ENCODE peak calls at places on chromosomes 12 and 14, in six cellular contexts. O is bronchial epithelial cell, S is renal cortical epithelial cell, B is LoVo, U is astrocyte of the spinal cord, C is fibroblast of pulmonary artery. L is an unnamed sample.

GRCh38 chr14:91405724-91406435 is 11.7 kb downstream of the CCDC88C start:
- DNase-seq in S (no peak), C (no peak), O (no peak), B (no peak), U (no peak), L (no peak)

GRCh38 chr12:120006248-120006975 is 17.4 kb downstream of the BICDL1 start:
- DNase-seq in S (peak; percentile 29), O (peak; percentile 29), B (no peak), U (no peak), C (no peak), L (no peak)

GRCh38 chr12:3630621-3631271 is 122.2 kb downstream of the CRACR2A start:
- DNase-seq in S (no peak), O (no peak), B (no peak), C (no peak), U (no peak), L (no peak)

GRCh38 chr12:127620956-127621355 is 646.0 kb upstream of the TMEM132C start:
- DNase-seq in C (no peak), B (no peak), U (no peak), O (no peak), S (no peak), L (no peak)

GRCh38 chr12:3724096-3724805 is 28.7 kb downstream of the CRACR2A start:
- DNase-seq in U (no peak), B (no peak), C (no peak), O (no peak), S (peak; percentile 33), L (no peak)

GRCh38 chr14:35336171-35337073 is 44.2 kb downstream of the PSMA6 start:
- DNase-seq in B (peak; percentile 83), O (peak; percentile 96), S (peak; percentile 92), C (peak; percentile 99), U (peak; percentile 22), L (no peak)

GRCh38 chr14:58812050-58812690 is 174.4 kb downstream of the DACT1 start:
- DNase-seq in C (no peak), U (no peak), O (no peak), S (peak; percentile 23), B (no peak), L (no peak)

GRCh38 chr14:75222208-75222701 is 45.8 kb upstream of the TMED10 start:
- DNase-seq in U (peak; percentile 90), S (peak; percentile 74), B (no peak), C (peak; percentile 96), O (peak; percentile 97), L (no peak)

GRCh38 chr12:2543801-2544200 is 251.0 kb upstream of the FKBP4 start:
- DNase-seq in U (no peak), O (no peak), S (no peak), C (no peak), B (no peak), L (no peak)

GRCh38 chr14:20278414-20278813 is 27.3 kb downstream of the TTC5 start:
- DNase-seq in B (peak; percentile 8), S (peak; percentile 24), C (peak; percentile 60), O (peak; percentile 44), U (no peak), L (no peak)

GRCh38 chr12:131321988-131322387 is 368.3 kb downstream of the ADGRD1 start:
- DNase-seq in S (no peak), O (no peak), B (no peak), U (no peak), C (no peak), L (no peak)

GRCh38 chr12:1573960-1574862 is 20.2 kb downstream of the FBXL14 start:
- DNase-seq in S (no peak), U (peak; percentile 30), O (no peak), C (no peak), B (no peak), L (no peak)

GRCh38 chr12:62306569-62307530 is 46.6 kb downstream of the USP15 start:
- DNase-seq in C (no peak), S (peak; percentile 61), U (no peak), B (no peak), O (no peak), L (no peak)

GRCh38 chr12:93090768-93091172 is 161.7 kb upstream of the EEA1 start:
- DNase-seq in U (peak; percentile 85), S (peak; percentile 91), C (peak; percentile 74), B (peak; percentile 75), O (peak; percentile 89), L (no peak)

GRCh38 chr14:92961567-92961855 is 38.6 kb downstream of the CHGA start:
- DNase-seq in O (no peak), C (no peak), B (no peak), S (no peak), U (no peak), L (no peak)

GRCh38 chr12:10048531-10048930 is 18.0 kb downstream of the CLEC9A start:
- DNase-seq in O (no peak), S (no peak), C (no peak), B (no peak), U (no peak), L (no peak)

GRCh38 chr12:52130695-52131094 is 51.2 kb downstream of the SMIM41 start:
- DNase-seq in C (no peak), B (no peak), U (no peak), O (no peak), S (no peak), L (no peak)

GRCh38 chr14:35456261-35456660 is 51.7 kb upstream of the NFKBIA start:
- DNase-seq in B (no peak), O (no peak), C (no peak), U (no peak), S (no peak), L (no peak)

GRCh38 chr12:93760275-93760875 is 83.2 kb downstream of the CRADD start:
- DNase-seq in B (no peak), U (no peak), S (no peak), C (no peak), O (no peak), L (no peak)

GRCh38 chr14:72812292-72812851 is 81.5 kb downstream of the DPF3 start:
- DNase-seq in C (no peak), U (no peak), B (no peak), S (peak; percentile 74), O (peak; percentile 63), L (peak; percentile 28)

GRCh38 chr14:74618078-74618952 is 6.3 kb upstream of the LTBP2 start:
- DNase-seq in S (peak; percentile 78), U (peak; percentile 80), O (peak; percentile 89), B (peak; percentile 79), C (peak; percentile 78), L (no peak)

GRCh38 chr12:25699454-25699853 is 146.4 kb upstream of the LMNTD1 start:
- DNase-seq in O (peak; percentile 5), S (no peak), C (peak; percentile 56), U (no peak), B (no peak), L (no peak)

GRCh38 chr12:43754015-43754414 is 4.6 kb downstream of the PUS7L start:
- DNase-seq in S (no peak), U (no peak), O (no peak), C (no peak), B (no peak), L (no peak)

GRCh38 chr12:89474615-89475014 is 50.0 kb downstream of the GALNT4 start:
- DNase-seq in S (no peak), U (no peak), B (no peak), C (no peak), O (no peak), L (no peak)

GRCh38 chr12:27711312-27711682 is 665 bp downstream of the MRPS35 start:
- DNase-seq in C (no peak), S (no peak), O (peak; percentile 33), U (peak; percentile 12), B (peak; percentile 52), L (no peak)

GRCh38 chr12:131860472-131861260 is 32.5 kb downstream of the MMP17 start:
- DNase-seq in C (peak; percentile 49), S (peak; percentile 80), B (peak; percentile 91), O (peak; percentile 64), U (peak; percentile 59), L (no peak)

GRCh38 chr14:88551936-88552565 is 2.8 kb downstream of the PTPN21 start:
- DNase-seq in S (no peak), O (no peak), U (peak; percentile 23), B (no peak), C (peak; percentile 26), L (peak; percentile 41)

L was measured in amygdala.